ENCODE peak calls at places on chromosomes 16 and 17, in eight cellular contexts. A is PC-9, M is upper lobe of right lung, F is ovary, R is colonic mucosa, G is adrenal gland, O is GM12865, I is heart right ventricle. N is an unnamed sample.

GRCh38 chr17:43984521-43984920 is 19.9 kb upstream of the NAGS start:
- DNase-seq in A (no peak), M (no peak), F (no peak), R (no peak), G (no peak), O (no peak), I (no peak), N (no peak)

GRCh38 chr17:33050611-33051140 is 59.0 kb downstream of the SPACA3 start:
- DNase-seq in A (no peak), M (no peak), F (no peak), R (no peak), G (no peak), O (no peak), I (no peak), N (no peak)

GRCh38 chr17:39677072-39677471 is 8.8 kb downstream of the PNMT start:
- DNase-seq in A (no peak), M (no peak), F (no peak), R (no peak), G (no peak), O (no peak), I (no peak), N (no peak)

GRCh38 chr16:62665269-62665668 is 629.0 kb upstream of the CDH8 start:
- DNase-seq in A (no peak), M (no peak), F (no peak), R (no peak), G (no peak), O (peak), I (no peak), N (no peak)

GRCh38 chr16:1040346-1040745 is 32.2 kb upstream of the SSTR5 start:
- DNase-seq in A (no peak), M (no peak), F (no peak), R (no peak), G (no peak), O (no peak), I (peak), N (no peak)

GRCh38 chr17:72378414-72379395 is 257.9 kb downstream of the SOX9 start:
- DNase-seq in A (no peak), M (no peak), F (no peak), R (no peak), G (no peak), O (no peak), I (no peak), N (no peak)

GRCh38 chr17:35991075-35991474 is 4.5 kb upstream of the CCL14 start:
- DNase-seq in A (no peak), M (no peak), F (no peak), R (no peak), G (no peak), O (no peak), I (no peak), N (no peak)

GRCh38 chr16:87498324-87499188 is 5.7 kb upstream of the ZCCHC14 start:
- DNase-seq in A (no peak), M (no peak), F (no peak), R (no peak), G (no peak), O (no peak), I (no peak), N (no peak)

GRCh38 chr16:29147710-29148425 is 163.0 kb downstream of the LAT start:
- DNase-seq in A (no peak), M (peak), F (peak), R (no peak), G (no peak), O (no peak), I (no peak), N (peak)

GRCh38 chr17:74923538-74924249 is 379 bp upstream of the OTOP2 start:
- DNase-seq in A (peak), M (peak), F (peak), R (peak), G (peak), O (peak), I (peak), N (peak)

GRCh38 chr17:83084621-83085056 is 5.2 kb downstream of the METRNL start:
- DNase-seq in A (no peak), M (peak), F (no peak), R (peak), G (no peak), O (no peak), I (no peak), N (no peak)

GRCh38 chr17:17472333-17472920 is 4.4 kb upstream of the MED9 start:
- DNase-seq in A (no peak), M (no peak), F (no peak), R (no peak), G (no peak), O (no peak), I (no peak), N (no peak)
- H3K4me3 ChIP-seq in A (no peak), M (no peak), F (no peak), R (no peak), G (no peak), O (no peak), I (no peak), N (no peak)

GRCh38 chr17:63694974-63695773 is 4.8 kb downstream of the LIMD2 start:
- DNase-seq in A (no peak), M (no peak), F (no peak), R (no peak), G (no peak), O (peak), I (no peak), N (no peak)
- H3K4me3 ChIP-seq in A (no peak), M (no peak), F (no peak), R (no peak), G (no peak), O (no peak), I (no peak), N (no peak)

GRCh38 chr17:17416400-17417360 is 60.1 kb upstream of the MED9 start:
- DNase-seq in A (no peak), M (peak), F (no peak), R (no peak), G (no peak), O (no peak), I (no peak), N (no peak)
- H3K4me3 ChIP-seq in A (no peak), M (no peak), F (no peak), R (no peak), G (no peak), O (no peak), I (no peak), N (no peak)

GRCh38 chr16:18932243-18932997 is 6.2 kb upstream of the SMG1 start:
- DNase-seq in A (no peak), M (no peak), F (no peak), R (no peak), G (peak), O (no peak), I (no peak), N (peak)
- H3K4me3 ChIP-seq in A (no peak), M (no peak), F (no peak), R (no peak), G (no peak), O (no peak), I (no peak), N (peak)

GRCh38 chr16:83802135-83802534 is 5.6 kb upstream of the HSBP1 start:
- DNase-seq in A (peak), M (no peak), F (no peak), R (no peak), G (no peak), O (peak), I (no peak), N (no peak)
- H3K4me3 ChIP-seq in A (peak), M (peak), F (no peak), R (no peak), G (no peak), O (no peak), I (peak), N (peak)

DNA sequence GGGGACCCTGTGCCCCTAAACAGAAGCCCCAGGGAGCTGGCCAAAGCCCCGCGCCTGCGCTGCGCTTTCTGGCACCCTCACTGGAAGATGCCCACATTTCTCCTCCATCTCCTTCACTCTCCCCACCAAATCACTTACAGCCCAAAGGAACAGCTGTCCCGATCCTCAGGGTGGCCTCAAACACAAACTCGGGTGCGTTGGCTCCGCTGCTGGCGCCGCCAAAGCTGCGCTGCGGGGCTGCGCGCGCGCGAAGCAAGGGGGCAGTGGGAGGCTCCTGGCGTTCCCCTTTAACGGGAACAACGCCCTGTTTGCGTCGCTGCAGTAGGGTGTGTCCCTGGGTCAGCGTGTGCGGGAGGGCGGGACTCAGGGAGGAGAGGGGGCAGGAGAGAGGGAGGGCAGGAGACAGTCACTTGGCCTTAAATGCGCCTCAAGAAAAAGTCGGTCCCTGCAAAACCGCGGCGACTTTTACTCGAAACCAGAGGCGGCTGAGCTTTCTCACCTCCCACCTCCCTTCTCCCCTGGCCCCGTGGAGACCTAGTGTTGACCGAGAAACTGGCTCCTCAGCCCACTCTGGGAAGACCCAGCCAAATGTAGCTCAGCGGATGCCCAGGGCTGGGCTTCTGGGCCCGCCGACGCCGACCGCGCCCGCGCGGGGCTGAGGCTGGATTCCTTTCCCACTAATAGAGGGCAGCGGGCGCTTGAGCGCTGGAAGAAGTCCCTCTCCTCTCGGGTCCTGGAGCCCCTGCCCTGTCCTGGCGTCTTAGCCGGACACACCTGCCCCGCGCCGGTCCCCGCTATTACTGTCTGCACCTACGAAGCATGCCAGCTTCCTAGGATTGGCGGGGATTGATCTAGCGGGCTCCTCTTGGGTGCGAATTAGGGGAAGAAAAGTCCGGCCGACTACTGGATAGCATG is 2.6 kb downstream of the PMP22 start:
- DNase-seq in A (peak), M (peak), F (peak), R (peak), G (peak), O (no peak), I (peak), N (peak)
- H3K4me3 ChIP-seq in A (no peak), M (peak), F (peak), R (peak), G (peak), O (no peak), I (peak), N (peak)

GRCh38 chr16:24737391-24737871 is 8.0 kb downstream of the TNRC6A start:
- DNase-seq in A (no peak), M (no peak), F (no peak), R (no peak), G (no peak), O (no peak), I (no peak), N (no peak)
- H3K4me3 ChIP-seq in A (peak), M (no peak), F (no peak), R (no peak), G (no peak), O (no peak), I (no peak), N (no peak)

GRCh38 chr17:1644493-1645206 is 882 bp downstream of the SCARF1 start:
- DNase-seq in A (peak), M (no peak), F (no peak), R (no peak), G (no peak), O (peak), I (no peak), N (no peak)
- H3K4me3 ChIP-seq in A (peak), M (peak), F (peak), R (peak), G (no peak), O (peak), I (peak), N (no peak)